ENCODE peak calls at places on chromosomes 11 and 22, in eight cellular contexts. G is adrenal gland, D is dorsolateral prefrontal cortex, V is IMR-90, O is heart right ventricle, P is MM.1S, R is ovary, T is uterus. F is an unnamed sample.

GRCh38 chr11:27468643-27469332 is 3.8 kb downstream of the LGR4 start:
- DNase-seq in R (no peak), D (no peak), G (no peak), V (peak), P (no peak), T (no peak), O (no peak), F (no peak)

GRCh38 chr11:6927030-6927617 is 898 bp downstream of the ZNF215 start:
- DNase-seq in O (no peak), R (no peak), T (no peak), V (no peak), G (no peak), D (no peak), P (peak), F (no peak)

GRCh38 chr11:14249121-14249963 is 109.6 kb downstream of the RRAS2 start:
- DNase-seq in T (peak), G (peak), R (peak), V (peak), D (peak), P (peak), O (peak), F (no peak)

GRCh38 chr11:65553301-65554001 is 4.7 kb downstream of the LTBP3 start:
- DNase-seq in G (no peak), T (no peak), P (peak), R (peak), V (no peak), D (no peak), O (no peak), F (no peak)

GRCh38 chr11:121466063-121466794 is 13.5 kb upstream of the SORL1-AS1 start:
- DNase-seq in D (peak), R (peak), G (peak), O (peak), T (peak), V (peak), P (no peak), F (peak)

GRCh38 chr11:60274462-60274861 is 6.0 kb upstream of the MS4A4A start:
- DNase-seq in R (no peak), O (no peak), P (no peak), T (no peak), D (no peak), G (no peak), V (no peak), F (no peak)

GRCh38 chr11:107078375-107078774 is 60.1 kb upstream of the GUCY1A2 start:
- DNase-seq in G (no peak), P (no peak), T (no peak), R (no peak), D (no peak), V (no peak), O (no peak), F (no peak)

GRCh38 chr11:99098258-99098657 is 77.5 kb downstream of the CNTN5 start:
- DNase-seq in R (no peak), V (no peak), O (no peak), G (no peak), T (no peak), D (no peak), P (peak), F (no peak)

GRCh38 chr11:58788355-58789023 is 56.0 kb downstream of the GLYATL2 start:
- DNase-seq in O (no peak), G (peak), R (no peak), D (no peak), V (peak), T (no peak), P (peak), F (peak)

GRCh38 chr11:11528986-11529385 is 92.8 kb downstream of the GALNT18 start:
- DNase-seq in G (no peak), P (no peak), V (no peak), O (no peak), T (no peak), R (no peak), D (no peak), F (no peak)

GRCh38 chr11:126494831-126495230 is 139.3 kb downstream of the ST3GAL4 start:
- DNase-seq in O (no peak), P (no peak), D (no peak), R (no peak), G (no peak), T (no peak), V (no peak), F (no peak)

GRCh38 chr11:77999446-77999845 is 5.0 kb upstream of the INTS4 start:
- DNase-seq in T (no peak), O (no peak), D (no peak), P (no peak), V (no peak), G (no peak), R (no peak), F (no peak)

GRCh38 chr11:24697722-24698121 is 200.9 kb downstream of the LUZP2 start:
- DNase-seq in R (no peak), D (no peak), V (peak), G (no peak), O (no peak), T (no peak), P (no peak), F (no peak)

GRCh38 chr11:120060512-120060911 is 77.4 kb downstream of the TRIM29 start:
- DNase-seq in T (no peak), O (no peak), G (no peak), P (no peak), R (no peak), D (no peak), V (no peak), F (no peak)

GRCh38 chr22:46748948-46749681 is 11.1 kb upstream of the CERK start:
- DNase-seq in R (no peak), T (no peak), D (no peak), V (peak), O (no peak), P (no peak), G (no peak), F (no peak)

GRCh38 chr11:4191031-4191571 is 96.5 kb downstream of the RRM1 start:
- DNase-seq in R (no peak), T (no peak), D (no peak), V (no peak), P (no peak), O (peak), G (no peak), F (no peak)

GRCh38 chr11:36010010-36010740 is 66.3 kb downstream of the LDLRAD3 start:
- DNase-seq in P (no peak), G (no peak), V (peak), R (no peak), T (no peak), D (no peak), O (no peak), F (no peak)

GRCh38 chr11:66131937-66132632 is 62.0 kb downstream of the PACS1 start:
- DNase-seq in V (no peak), G (no peak), D (no peak), R (no peak), T (no peak), O (no peak), P (no peak), F (no peak)

GRCh38 chr22:47618180-47618579 is 855.7 kb downstream of the TBC1D22A start:
- DNase-seq in V (no peak), G (no peak), P (no peak), R (no peak), O (no peak), D (no peak), T (no peak), F (no peak)

GRCh38 chr11:83147895-83148294 is 9.0 kb upstream of the PCF11 start:
- DNase-seq in P (no peak), R (no peak), V (no peak), T (peak), G (no peak), D (no peak), O (no peak), F (no peak)

GRCh38 chr11:45266693-45267451 is 19.3 kb downstream of the SYT13 start:
- DNase-seq in P (no peak), D (no peak), R (no peak), T (no peak), O (no peak), G (no peak), V (no peak), F (no peak)

GRCh38 chr22:22748297-22748743 is 103.9 kb downstream of the GGTLC2 start:
- DNase-seq in T (no peak), D (no peak), R (peak), O (no peak), G (peak), V (peak), P (peak), F (peak)

GRCh38 chr11:95499516-95500135 is 268.6 kb upstream of the SESN3 start:
- DNase-seq in G (no peak), V (peak), O (no peak), R (no peak), P (no peak), D (no peak), T (no peak), F (no peak)

GRCh38 chr11:113647108-113647507 is 59.0 kb downstream of the TMPRSS5 start:
- DNase-seq in R (no peak), D (no peak), V (no peak), P (no peak), T (no peak), G (no peak), O (no peak), F (no peak)

GRCh38 chr11:19673924-19674390 is 38.7 kb upstream of the NAV2 start:
- DNase-seq in T (peak), D (peak), P (no peak), O (peak), V (no peak), R (peak), G (no peak), F (peak)

GRCh38 chr11:119990306-119991021 is 147.4 kb downstream of the TRIM29 start:
- DNase-seq in P (no peak), G (no peak), T (no peak), O (peak), R (no peak), V (no peak), D (peak), F (peak)

GRCh38 chr11:109275931-109276330 is 146.1 kb upstream of the C11orf87 start:
- DNase-seq in O (no peak), D (no peak), V (no peak), R (no peak), G (no peak), T (no peak), P (no peak), F (no peak)

GRCh38 chr22:41922336-41922735 is 4.3 kb downstream of the TNFRSF13C start:
- DNase-seq in O (no peak), T (no peak), G (no peak), R (no peak), V (no peak), D (no peak), P (no peak), F (no peak)

GRCh38 chr11:76589477-76589876 is 81.1 kb downstream of the LRRC32 start:
- DNase-seq in R (no peak), O (no peak), D (no peak), P (no peak), G (no peak), V (no peak), T (no peak), F (no peak)

GRCh38 chr22:47328550-47329243 is 566.2 kb downstream of the TBC1D22A start:
- DNase-seq in G (peak), O (no peak), T (no peak), V (peak), R (peak), D (no peak), P (no peak), F (no peak)

GRCh38 chr11:16412525-16413194 is 56.3 kb upstream of the SOX6 start:
- DNase-seq in G (no peak), V (no peak), P (peak), T (no peak), D (no peak), O (no peak), R (no peak), F (no peak)

GRCh38 chr11:95324826-95325225 is 93.8 kb upstream of the SESN3 start:
- DNase-seq in V (no peak), O (no peak), R (no peak), D (no peak), P (no peak), T (no peak), G (no peak), F (no peak)

GRCh38 chr22:26428515-26429457 is at the start of gene ASPHD2:
- DNase-seq in R (peak), V (peak), G (peak), P (peak), D (peak), O (peak), T (peak), F (peak)

GRCh38 chr11:134033696-134034491 is 35.0 kb upstream of the JAM3 start:
- DNase-seq in T (peak), R (peak), V (peak), O (peak), G (peak), P (peak), D (peak), F (peak)

GRCh38 chr11:88307749-88308425 is 29.6 kb downstream of the CTSC start:
- DNase-seq in D (no peak), V (no peak), O (no peak), G (no peak), T (no peak), R (no peak), P (no peak), F (no peak)

GRCh38 chr11:72668645-72669347 is 5.4 kb downstream of the PDE2A start:
- DNase-seq in V (no peak), T (no peak), D (no peak), P (peak), R (no peak), G (no peak), O (no peak), F (no peak)

DNA sequence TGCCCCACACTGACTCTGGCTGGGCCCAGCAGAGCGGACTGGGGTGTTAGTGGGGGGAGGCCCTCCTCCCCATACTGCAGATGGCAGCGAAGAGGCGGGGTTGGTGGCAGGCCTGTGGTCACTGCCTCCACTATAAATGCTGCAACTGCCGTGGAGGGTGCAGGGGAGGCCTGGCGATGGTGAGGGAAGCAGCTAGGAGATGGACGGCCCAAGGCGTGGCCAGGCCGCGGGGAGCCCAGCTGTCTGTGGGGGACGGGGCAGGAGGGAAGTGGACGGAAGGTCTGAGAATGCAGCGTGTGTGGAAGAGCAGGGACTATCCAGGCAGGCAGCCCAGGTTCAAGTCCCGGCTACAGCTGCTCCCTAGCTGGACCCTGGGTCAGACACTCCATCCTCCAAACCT is 18.3 kb downstream of the DNAL4 start:
- DNase-seq in V (no peak), P (no peak), O (no peak), D (peak), T (no peak), G (no peak), R (no peak), F (no peak)
- H3K27ac ChIP-seq in V (no peak), P (no peak), O (no peak), D (peak), T (no peak), G (no peak), R (no peak), F (no peak)

DNA sequence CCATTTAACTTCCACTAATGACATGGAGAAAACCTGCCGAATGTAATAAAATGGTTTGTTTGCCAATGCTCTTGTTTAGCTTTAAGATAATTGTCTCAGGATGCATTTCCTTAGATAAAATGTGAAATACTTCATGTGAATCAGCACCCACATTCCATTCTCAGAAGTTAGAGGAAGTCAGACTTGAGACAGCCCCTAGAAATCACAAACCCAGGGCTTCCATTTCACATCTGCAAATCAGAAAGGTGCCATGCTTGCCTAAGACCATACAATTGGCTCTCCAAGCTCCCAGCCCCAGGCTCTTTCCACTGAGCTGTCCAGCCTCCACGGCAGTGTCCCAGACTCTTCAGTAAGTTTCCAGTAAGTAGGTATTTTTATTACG is 35.6 kb upstream of the ADORA2A start:
- DNase-seq in D (no peak), P (no peak), V (peak), O (no peak), T (no peak), R (no peak), G (no peak), F (no peak)
- H3K27ac ChIP-seq in D (no peak), P (no peak), V (no peak), O (peak), T (peak), R (no peak), G (peak), F (no peak)

GRCh38 chr22:30874431-30875370 is 93.9 kb downstream of the MORC2 start:
- DNase-seq in T (no peak), R (no peak), V (no peak), D (peak), G (no peak), O (peak), P (no peak), F (no peak)
- H3K27ac ChIP-seq in T (no peak), R (no peak), V (no peak), D (no peak), G (no peak), O (no peak), P (no peak), F (no peak)

GRCh38 chr11:1531418-1531817 is 40.7 kb downstream of the DUSP8 start:
- DNase-seq in O (no peak), P (no peak), T (no peak), V (no peak), G (no peak), R (no peak), D (no peak), F (no peak)
- H3K27ac ChIP-seq in O (peak), P (no peak), T (no peak), V (no peak), G (peak), R (no peak), D (peak), F (no peak)